ENCODE peak calls at places on chromosomes 4 and X, in ten cellular contexts. One of them, this sample, is unnamed.

GRCh38 chr4:76053730-76054129 is 17.9 kb upstream of the CXCL11 start:
- DNase-seq in T-cell: no peak
- DNase-seq in KBM-7: no peak
- DNase-seq in non-pigmented ciliary epithelial cell: no peak
- DNase-seq in NCI-H510A treated with DMSO at 0.1 percent for 48 hours: no peak
- DNase-seq in heart right ventricle: no peak
- DNase-seq in right cardiac atrium: no peak
- DNase-seq in nephron progenitor cell: no peak
- DNase-seq in epithelial cell of esophagus: peak
- DNase-seq in stimulated activated CD8-positive, alpha-beta memory T cell treated with anti-CD3 and anti-CD28 coated beads, Interleukin-4, amount 100 ng/mL, for 48 hours: no peak
- DNase-seq in this sample: no peak

GRCh38 chrX:362351-362750 is 24.4 kb downstream of the PPP2R3B start:
- DNase-seq in T-cell: no peak
- DNase-seq in KBM-7: no peak
- DNase-seq in non-pigmented ciliary epithelial cell: no peak
- DNase-seq in NCI-H510A treated with DMSO at 0.1 percent for 48 hours: no peak
- DNase-seq in heart right ventricle: no peak
- DNase-seq in right cardiac atrium: no peak
- DNase-seq in nephron progenitor cell: no peak
- DNase-seq in epithelial cell of esophagus: no peak
- DNase-seq in stimulated activated CD8-positive, alpha-beta memory T cell treated with anti-CD3 and anti-CD28 coated beads, Interleukin-4, amount 100 ng/mL, for 48 hours: no peak
- DNase-seq in this sample: peak

GRCh38 chrX:68443155-68443868 is 10.0 kb upstream of the OPHN1 start:
- DNase-seq in T-cell: no peak
- DNase-seq in KBM-7: peak
- DNase-seq in non-pigmented ciliary epithelial cell: no peak
- DNase-seq in NCI-H510A treated with DMSO at 0.1 percent for 48 hours: no peak
- DNase-seq in heart right ventricle: no peak
- DNase-seq in right cardiac atrium: no peak
- DNase-seq in nephron progenitor cell: no peak
- DNase-seq in epithelial cell of esophagus: no peak
- DNase-seq in stimulated activated CD8-positive, alpha-beta memory T cell treated with anti-CD3 and anti-CD28 coated beads, Interleukin-4, amount 100 ng/mL, for 48 hours: peak
- DNase-seq in this sample: no peak

GRCh38 chrX:15737188-15737956 is 698 bp upstream of the CA5B start:
- DNase-seq in T-cell: no peak
- DNase-seq in KBM-7: no peak
- DNase-seq in non-pigmented ciliary epithelial cell: no peak
- DNase-seq in NCI-H510A treated with DMSO at 0.1 percent for 48 hours: no peak
- DNase-seq in heart right ventricle: no peak
- DNase-seq in right cardiac atrium: no peak
- DNase-seq in nephron progenitor cell: no peak
- DNase-seq in epithelial cell of esophagus: peak
- DNase-seq in stimulated activated CD8-positive, alpha-beta memory T cell treated with anti-CD3 and anti-CD28 coated beads, Interleukin-4, amount 100 ng/mL, for 48 hours: no peak
- DNase-seq in this sample: no peak

GRCh38 chr4:51842167-51842553 is 793 bp upstream of the DCUN1D4 start:
- DNase-seq in T-cell: no peak
- DNase-seq in KBM-7: no peak
- DNase-seq in non-pigmented ciliary epithelial cell: no peak
- DNase-seq in NCI-H510A treated with DMSO at 0.1 percent for 48 hours: no peak
- DNase-seq in heart right ventricle: peak
- DNase-seq in right cardiac atrium: peak
- DNase-seq in nephron progenitor cell: peak
- DNase-seq in epithelial cell of esophagus: no peak
- DNase-seq in stimulated activated CD8-positive, alpha-beta memory T cell treated with anti-CD3 and anti-CD28 coated beads, Interleukin-4, amount 100 ng/mL, for 48 hours: peak
- DNase-seq in this sample: peak

GRCh38 chr4:7335363-7336066 is 99.2 kb downstream of the PSAPL1 start:
- DNase-seq in T-cell: peak
- DNase-seq in KBM-7: peak
- DNase-seq in non-pigmented ciliary epithelial cell: no peak
- DNase-seq in NCI-H510A treated with DMSO at 0.1 percent for 48 hours: no peak
- DNase-seq in heart right ventricle: peak
- DNase-seq in right cardiac atrium: peak
- DNase-seq in nephron progenitor cell: peak
- DNase-seq in epithelial cell of esophagus: no peak
- DNase-seq in stimulated activated CD8-positive, alpha-beta memory T cell treated with anti-CD3 and anti-CD28 coated beads, Interleukin-4, amount 100 ng/mL, for 48 hours: peak
- DNase-seq in this sample: peak

GRCh38 chrX:50813843-50814661 is at the start of gene SHROOM4:
- DNase-seq in T-cell: no peak
- DNase-seq in KBM-7: peak
- DNase-seq in non-pigmented ciliary epithelial cell: no peak
- DNase-seq in NCI-H510A treated with DMSO at 0.1 percent for 48 hours: no peak
- DNase-seq in heart right ventricle: peak
- DNase-seq in right cardiac atrium: peak
- DNase-seq in nephron progenitor cell: peak
- DNase-seq in epithelial cell of esophagus: peak
- DNase-seq in stimulated activated CD8-positive, alpha-beta memory T cell treated with anti-CD3 and anti-CD28 coated beads, Interleukin-4, amount 100 ng/mL, for 48 hours: no peak
- DNase-seq in this sample: peak

GRCh38 chr4:126242679-126243390 is 928.1 kb downstream of the FAT4 start:
- DNase-seq in T-cell: no peak
- DNase-seq in KBM-7: no peak
- DNase-seq in non-pigmented ciliary epithelial cell: no peak
- DNase-seq in NCI-H510A treated with DMSO at 0.1 percent for 48 hours: no peak
- DNase-seq in heart right ventricle: peak
- DNase-seq in right cardiac atrium: peak
- DNase-seq in nephron progenitor cell: no peak
- DNase-seq in epithelial cell of esophagus: no peak
- DNase-seq in stimulated activated CD8-positive, alpha-beta memory T cell treated with anti-CD3 and anti-CD28 coated beads, Interleukin-4, amount 100 ng/mL, for 48 hours: no peak
- DNase-seq in this sample: no peak

GRCh38 chr4:63717384-63717783 is 691.9 kb downstream of the TECRL start:
- DNase-seq in T-cell: no peak
- DNase-seq in KBM-7: peak
- DNase-seq in non-pigmented ciliary epithelial cell: no peak
- DNase-seq in NCI-H510A treated with DMSO at 0.1 percent for 48 hours: peak
- DNase-seq in heart right ventricle: no peak
- DNase-seq in right cardiac atrium: no peak
- DNase-seq in nephron progenitor cell: no peak
- DNase-seq in epithelial cell of esophagus: peak
- DNase-seq in stimulated activated CD8-positive, alpha-beta memory T cell treated with anti-CD3 and anti-CD28 coated beads, Interleukin-4, amount 100 ng/mL, for 48 hours: no peak
- DNase-seq in this sample: no peak

GRCh38 chr4:111678908-111679307 is 466.3 kb upstream of the FAM241A start:
- DNase-seq in T-cell: no peak
- DNase-seq in KBM-7: no peak
- DNase-seq in non-pigmented ciliary epithelial cell: no peak
- DNase-seq in NCI-H510A treated with DMSO at 0.1 percent for 48 hours: no peak
- DNase-seq in heart right ventricle: no peak
- DNase-seq in right cardiac atrium: no peak
- DNase-seq in nephron progenitor cell: no peak
- DNase-seq in epithelial cell of esophagus: no peak
- DNase-seq in stimulated activated CD8-positive, alpha-beta memory T cell treated with anti-CD3 and anti-CD28 coated beads, Interleukin-4, amount 100 ng/mL, for 48 hours: no peak
- DNase-seq in this sample: no peak

GRCh38 chr4:183876268-183876934 is 28.7 kb upstream of the STOX2 start:
- DNase-seq in T-cell: no peak
- DNase-seq in KBM-7: no peak
- DNase-seq in non-pigmented ciliary epithelial cell: peak
- DNase-seq in NCI-H510A treated with DMSO at 0.1 percent for 48 hours: peak
- DNase-seq in heart right ventricle: peak
- DNase-seq in right cardiac atrium: peak
- DNase-seq in nephron progenitor cell: no peak
- DNase-seq in epithelial cell of esophagus: peak
- DNase-seq in stimulated activated CD8-positive, alpha-beta memory T cell treated with anti-CD3 and anti-CD28 coated beads, Interleukin-4, amount 100 ng/mL, for 48 hours: no peak
- DNase-seq in this sample: no peak

GRCh38 chr4:183638436-183638835 is 20.5 kb downstream of the RWDD4 start:
- DNase-seq in T-cell: no peak
- DNase-seq in KBM-7: no peak
- DNase-seq in non-pigmented ciliary epithelial cell: no peak
- DNase-seq in NCI-H510A treated with DMSO at 0.1 percent for 48 hours: no peak
- DNase-seq in heart right ventricle: no peak
- DNase-seq in right cardiac atrium: no peak
- DNase-seq in nephron progenitor cell: no peak
- DNase-seq in epithelial cell of esophagus: peak
- DNase-seq in stimulated activated CD8-positive, alpha-beta memory T cell treated with anti-CD3 and anti-CD28 coated beads, Interleukin-4, amount 100 ng/mL, for 48 hours: no peak
- DNase-seq in this sample: no peak

GRCh38 chr4:26140150-26140898 is 180.5 kb upstream of the RBPJ start:
- DNase-seq in T-cell: no peak
- DNase-seq in KBM-7: no peak
- DNase-seq in non-pigmented ciliary epithelial cell: no peak
- DNase-seq in NCI-H510A treated with DMSO at 0.1 percent for 48 hours: no peak
- DNase-seq in heart right ventricle: no peak
- DNase-seq in right cardiac atrium: no peak
- DNase-seq in nephron progenitor cell: no peak
- DNase-seq in epithelial cell of esophagus: no peak
- DNase-seq in stimulated activated CD8-positive, alpha-beta memory T cell treated with anti-CD3 and anti-CD28 coated beads, Interleukin-4, amount 100 ng/mL, for 48 hours: no peak
- DNase-seq in this sample: no peak

GRCh38 chr4:25441519-25442117 is 64.6 kb downstream of the ANAPC4 start:
- DNase-seq in T-cell: no peak
- DNase-seq in KBM-7: peak
- DNase-seq in non-pigmented ciliary epithelial cell: no peak
- DNase-seq in NCI-H510A treated with DMSO at 0.1 percent for 48 hours: peak
- DNase-seq in heart right ventricle: peak
- DNase-seq in right cardiac atrium: no peak
- DNase-seq in nephron progenitor cell: peak
- DNase-seq in epithelial cell of esophagus: peak
- DNase-seq in stimulated activated CD8-positive, alpha-beta memory T cell treated with anti-CD3 and anti-CD28 coated beads, Interleukin-4, amount 100 ng/mL, for 48 hours: peak
- DNase-seq in this sample: peak

GRCh38 chr4:26001413-26001812 is 87.4 kb downstream of the SMIM20 start:
- DNase-seq in T-cell: no peak
- DNase-seq in KBM-7: no peak
- DNase-seq in non-pigmented ciliary epithelial cell: no peak
- DNase-seq in NCI-H510A treated with DMSO at 0.1 percent for 48 hours: no peak
- DNase-seq in heart right ventricle: no peak
- DNase-seq in right cardiac atrium: no peak
- DNase-seq in nephron progenitor cell: no peak
- DNase-seq in epithelial cell of esophagus: no peak
- DNase-seq in stimulated activated CD8-positive, alpha-beta memory T cell treated with anti-CD3 and anti-CD28 coated beads, Interleukin-4, amount 100 ng/mL, for 48 hours: no peak
- DNase-seq in this sample: no peak

GRCh38 chrX:18146009-18146408 is 74.7 kb downstream of the BEND2 start:
- DNase-seq in T-cell: no peak
- DNase-seq in KBM-7: no peak
- DNase-seq in non-pigmented ciliary epithelial cell: no peak
- DNase-seq in NCI-H510A treated with DMSO at 0.1 percent for 48 hours: no peak
- DNase-seq in heart right ventricle: no peak
- DNase-seq in right cardiac atrium: no peak
- DNase-seq in nephron progenitor cell: no peak
- DNase-seq in epithelial cell of esophagus: no peak
- DNase-seq in stimulated activated CD8-positive, alpha-beta memory T cell treated with anti-CD3 and anti-CD28 coated beads, Interleukin-4, amount 100 ng/mL, for 48 hours: no peak
- DNase-seq in this sample: no peak

GRCh38 chrX:123504630-123505270 is 228.1 kb downstream of the THOC2 start:
- DNase-seq in T-cell: no peak
- DNase-seq in KBM-7: no peak
- DNase-seq in non-pigmented ciliary epithelial cell: no peak
- DNase-seq in NCI-H510A treated with DMSO at 0.1 percent for 48 hours: no peak
- DNase-seq in heart right ventricle: no peak
- DNase-seq in right cardiac atrium: no peak
- DNase-seq in nephron progenitor cell: no peak
- DNase-seq in epithelial cell of esophagus: no peak
- DNase-seq in stimulated activated CD8-positive, alpha-beta memory T cell treated with anti-CD3 and anti-CD28 coated beads, Interleukin-4, amount 100 ng/mL, for 48 hours: no peak
- DNase-seq in this sample: no peak

GRCh38 chr4:158811216-158811540 is 42.4 kb downstream of the FNIP2 start:
- DNase-seq in T-cell: no peak
- DNase-seq in KBM-7: peak
- DNase-seq in non-pigmented ciliary epithelial cell: no peak
- DNase-seq in NCI-H510A treated with DMSO at 0.1 percent for 48 hours: no peak
- DNase-seq in heart right ventricle: no peak
- DNase-seq in right cardiac atrium: no peak
- DNase-seq in nephron progenitor cell: no peak
- DNase-seq in epithelial cell of esophagus: no peak
- DNase-seq in stimulated activated CD8-positive, alpha-beta memory T cell treated with anti-CD3 and anti-CD28 coated beads, Interleukin-4, amount 100 ng/mL, for 48 hours: no peak
- DNase-seq in this sample: no peak

GRCh38 chrX:153470411-153471363 is at the start of gene HAUS7:
- DNase-seq in T-cell: peak
- DNase-seq in KBM-7: peak
- DNase-seq in non-pigmented ciliary epithelial cell: peak
- DNase-seq in NCI-H510A treated with DMSO at 0.1 percent for 48 hours: peak
- DNase-seq in heart right ventricle: peak
- DNase-seq in right cardiac atrium: peak
- DNase-seq in nephron progenitor cell: peak
- DNase-seq in epithelial cell of esophagus: peak
- DNase-seq in stimulated activated CD8-positive, alpha-beta memory T cell treated with anti-CD3 and anti-CD28 coated beads, Interleukin-4, amount 100 ng/mL, for 48 hours: peak
- DNase-seq in this sample: peak

GRCh38 chr4:187276786-187277408 is 553.2 kb upstream of the FAT1 start:
- DNase-seq in T-cell: no peak
- DNase-seq in KBM-7: no peak
- DNase-seq in non-pigmented ciliary epithelial cell: no peak
- DNase-seq in NCI-H510A treated with DMSO at 0.1 percent for 48 hours: no peak
- DNase-seq in heart right ventricle: no peak
- DNase-seq in right cardiac atrium: no peak
- DNase-seq in nephron progenitor cell: no peak
- DNase-seq in epithelial cell of esophagus: peak
- DNase-seq in stimulated activated CD8-positive, alpha-beta memory T cell treated with anti-CD3 and anti-CD28 coated beads, Interleukin-4, amount 100 ng/mL, for 48 hours: no peak
- DNase-seq in this sample: no peak

GRCh38 chr4:107120661-107121060 is 84.5 kb upstream of the DKK2 start:
- DNase-seq in T-cell: no peak
- DNase-seq in KBM-7: no peak
- DNase-seq in non-pigmented ciliary epithelial cell: no peak
- DNase-seq in NCI-H510A treated with DMSO at 0.1 percent for 48 hours: no peak
- DNase-seq in heart right ventricle: no peak
- DNase-seq in right cardiac atrium: no peak
- DNase-seq in nephron progenitor cell: no peak
- DNase-seq in epithelial cell of esophagus: no peak
- DNase-seq in stimulated activated CD8-positive, alpha-beta memory T cell treated with anti-CD3 and anti-CD28 coated beads, Interleukin-4, amount 100 ng/mL, for 48 hours: no peak
- DNase-seq in this sample: no peak

GRCh38 chr4:125198916-125199315 is 115.8 kb upstream of the FAT4 start:
- DNase-seq in T-cell: no peak
- DNase-seq in KBM-7: no peak
- DNase-seq in non-pigmented ciliary epithelial cell: no peak
- DNase-seq in NCI-H510A treated with DMSO at 0.1 percent for 48 hours: no peak
- DNase-seq in heart right ventricle: no peak
- DNase-seq in right cardiac atrium: no peak
- DNase-seq in nephron progenitor cell: no peak
- DNase-seq in epithelial cell of esophagus: peak
- DNase-seq in stimulated activated CD8-positive, alpha-beta memory T cell treated with anti-CD3 and anti-CD28 coated beads, Interleukin-4, amount 100 ng/mL, for 48 hours: no peak
- DNase-seq in this sample: no peak

GRCh38 chrX:72554448-72555140 is 18.0 kb downstream of the HDAC8 start:
- DNase-seq in T-cell: no peak
- DNase-seq in KBM-7: no peak
- DNase-seq in non-pigmented ciliary epithelial cell: no peak
- DNase-seq in NCI-H510A treated with DMSO at 0.1 percent for 48 hours: no peak
- DNase-seq in heart right ventricle: peak
- DNase-seq in right cardiac atrium: no peak
- DNase-seq in nephron progenitor cell: peak
- DNase-seq in epithelial cell of esophagus: peak
- DNase-seq in stimulated activated CD8-positive, alpha-beta memory T cell treated with anti-CD3 and anti-CD28 coated beads, Interleukin-4, amount 100 ng/mL, for 48 hours: peak
- DNase-seq in this sample: peak

GRCh38 chr4:168524006-168524405 is 27.2 kb downstream of the PALLD start:
- DNase-seq in T-cell: no peak
- DNase-seq in KBM-7: no peak
- DNase-seq in non-pigmented ciliary epithelial cell: no peak
- DNase-seq in NCI-H510A treated with DMSO at 0.1 percent for 48 hours: no peak
- DNase-seq in heart right ventricle: no peak
- DNase-seq in right cardiac atrium: no peak
- DNase-seq in nephron progenitor cell: no peak
- DNase-seq in epithelial cell of esophagus: peak
- DNase-seq in stimulated activated CD8-positive, alpha-beta memory T cell treated with anti-CD3 and anti-CD28 coated beads, Interleukin-4, amount 100 ng/mL, for 48 hours: no peak
- DNase-seq in this sample: no peak

GRCh38 chr4:1512081-1512737 is 106.0 kb upstream of the NKX1-1 start:
- DNase-seq in T-cell: no peak
- DNase-seq in KBM-7: no peak
- DNase-seq in non-pigmented ciliary epithelial cell: no peak
- DNase-seq in NCI-H510A treated with DMSO at 0.1 percent for 48 hours: no peak
- DNase-seq in heart right ventricle: peak
- DNase-seq in right cardiac atrium: peak
- DNase-seq in nephron progenitor cell: peak
- DNase-seq in epithelial cell of esophagus: no peak
- DNase-seq in stimulated activated CD8-positive, alpha-beta memory T cell treated with anti-CD3 and anti-CD28 coated beads, Interleukin-4, amount 100 ng/mL, for 48 hours: no peak
- DNase-seq in this sample: no peak

GRCh38 chrX:22629105-22629725 is 356.5 kb downstream of the CBLL2 start:
- DNase-seq in T-cell: no peak
- DNase-seq in KBM-7: no peak
- DNase-seq in non-pigmented ciliary epithelial cell: peak
- DNase-seq in NCI-H510A treated with DMSO at 0.1 percent for 48 hours: no peak
- DNase-seq in heart right ventricle: no peak
- DNase-seq in right cardiac atrium: no peak
- DNase-seq in nephron progenitor cell: no peak
- DNase-seq in epithelial cell of esophagus: peak
- DNase-seq in stimulated activated CD8-positive, alpha-beta memory T cell treated with anti-CD3 and anti-CD28 coated beads, Interleukin-4, amount 100 ng/mL, for 48 hours: no peak
- DNase-seq in this sample: no peak

GRCh38 chrX:40734956-40735317 is 405 bp downstream of the MED14 start:
- DNase-seq in T-cell: peak
- DNase-seq in KBM-7: no peak
- DNase-seq in non-pigmented ciliary epithelial cell: no peak
- DNase-seq in NCI-H510A treated with DMSO at 0.1 percent for 48 hours: no peak
- DNase-seq in heart right ventricle: no peak
- DNase-seq in right cardiac atrium: peak
- DNase-seq in nephron progenitor cell: no peak
- DNase-seq in epithelial cell of esophagus: peak
- DNase-seq in stimulated activated CD8-positive, alpha-beta memory T cell treated with anti-CD3 and anti-CD28 coated beads, Interleukin-4, amount 100 ng/mL, for 48 hours: peak
- DNase-seq in this sample: no peak

GRCh38 chr4:155921597-155921996 is 18.1 kb downstream of the TDO2 start:
- DNase-seq in T-cell: no peak
- DNase-seq in KBM-7: no peak
- DNase-seq in non-pigmented ciliary epithelial cell: no peak
- DNase-seq in NCI-H510A treated with DMSO at 0.1 percent for 48 hours: no peak
- DNase-seq in heart right ventricle: no peak
- DNase-seq in right cardiac atrium: no peak
- DNase-seq in nephron progenitor cell: no peak
- DNase-seq in epithelial cell of esophagus: no peak
- DNase-seq in stimulated activated CD8-positive, alpha-beta memory T cell treated with anti-CD3 and anti-CD28 coated beads, Interleukin-4, amount 100 ng/mL, for 48 hours: no peak
- DNase-seq in this sample: no peak

This sample was measured in glutamatergic neuron.